ENCODE peak calls at places on chromosomes 2 and 18, in six cellular contexts. A, I, U, O, Q and W are unnamed samples.

GRCh38 chr2:119756837-119757236 is 2.9 kb upstream of the PTPN4 start:
- DNase-seq in Q (peak), O (no peak), A (no peak), I (no peak), U (no peak), W (no peak)

GRCh38 chr2:214772443-214773034 is 36.9 kb downstream of the BARD1 start:
- DNase-seq in A (no peak), O (no peak), I (no peak), Q (no peak), U (no peak), W (no peak)

GRCh38 chr2:18413794-18414396 is 146.6 kb downstream of the RDH14 start:
- DNase-seq in A (no peak), I (no peak), O (no peak), U (no peak), Q (no peak), W (no peak)

GRCh38 chr2:128442053-128442751 is 123.5 kb upstream of the HS6ST1 start:
- DNase-seq in O (no peak), Q (peak), I (no peak), U (no peak), A (no peak), W (no peak)

GRCh38 chr18:13464432-13465125 is 246.0 kb downstream of the LDLRAD4 start:
- DNase-seq in I (peak), Q (no peak), A (no peak), U (peak), O (peak), W (peak)

GRCh38 chr18:23178661-23179081 is 43.4 kb downstream of the CABLES1 start:
- DNase-seq in A (no peak), I (no peak), O (no peak), U (no peak), Q (peak), W (no peak)

GRCh38 chr2:85710687-85711577 is 16.8 kb downstream of the GNLY start:
- DNase-seq in O (no peak), Q (no peak), A (no peak), I (no peak), U (no peak), W (no peak)

GRCh38 chr18:70464343-70465114 is 175.7 kb downstream of the SOCS6 start:
- DNase-seq in O (no peak), U (peak), I (peak), Q (peak), A (peak), W (no peak)

GRCh38 chr2:226793615-226794014 is 6.0 kb downstream of the IRS1 start:
- DNase-seq in O (no peak), Q (no peak), I (no peak), A (no peak), U (no peak), W (no peak)

GRCh38 chr2:25131567-25132295 is 36.6 kb downstream of the POMC start:
- DNase-seq in I (no peak), U (peak), O (no peak), Q (no peak), A (no peak), W (no peak)

GRCh38 chr18:76686737-76687231 is 135.6 kb upstream of the ZNF236 start:
- DNase-seq in I (peak), O (peak), Q (peak), A (no peak), U (no peak), W (no peak)

GRCh38 chr18:43650423-43650822 is 373.1 kb upstream of the SYT4 start:
- DNase-seq in I (no peak), U (no peak), O (no peak), A (no peak), Q (no peak), W (no peak)

DNA sequence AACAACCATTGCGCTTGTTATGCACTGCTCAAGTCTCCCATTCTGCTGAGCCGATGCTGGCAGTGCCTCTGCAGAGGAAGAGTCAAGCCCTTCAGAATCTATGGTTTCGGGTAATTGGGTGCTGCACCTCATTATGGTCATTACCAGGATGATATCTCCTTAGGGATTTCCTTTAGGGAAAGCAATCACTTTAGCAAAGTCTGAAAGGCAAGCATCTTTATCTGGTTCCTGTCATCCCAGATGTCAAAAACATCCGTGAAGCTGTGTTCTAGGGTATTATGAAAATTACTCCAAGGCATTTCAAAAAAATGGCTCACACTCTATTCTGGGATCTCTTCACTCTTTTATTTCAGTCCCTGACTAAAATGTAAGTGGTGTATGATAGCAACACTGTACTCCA is 186.9 kb upstream of the DLGAP1 start:
- DNase-seq in Q (no peak), I (no peak), U (no peak), A (no peak), O (no peak), W (no peak)
- TF ChIP-seq POLR2A in Q (no peak), I (no peak), U (no peak), A (no peak), O (no peak), W (no peak)

GRCh38 chr2:218022131-218022850 is 19.5 kb upstream of the TNS1 start:
- DNase-seq in O (no peak), U (no peak), I (no peak), Q (no peak), A (no peak), W (no peak)

GRCh38 chr2:218024871-218025270 is 22.1 kb upstream of the TNS1 start:
- DNase-seq in U (no peak), I (no peak), O (no peak), A (no peak), Q (no peak), W (no peak)

GRCh38 chr2:218022851-218023530 is 20.2 kb upstream of the TNS1 start:
- DNase-seq in A (no peak), I (no peak), U (no peak), Q (no peak), O (no peak), W (no peak)

GRCh38 chr2:218024336-218024735 is 21.5 kb upstream of the TNS1 start:
- DNase-seq in Q (no peak), I (no peak), A (no peak), U (no peak), O (no peak), W (no peak)

GRCh38 chr2:218023636-218024035 is 20.8 kb upstream of the TNS1 start:
- DNase-seq in Q (no peak), A (no peak), O (no peak), I (no peak), U (no peak), W (no peak)
- TF ChIP-seq TAF1 in Q (no peak), A (no peak), O (no peak), I (no peak), U (no peak), W (no peak)

GRCh38 chr2:96811916-96812315 is 4.2 kb upstream of the CNNM3 start:
- DNase-seq in I (no peak), U (no peak), O (no peak), Q (no peak), A (no peak), W (no peak)
- TF ChIP-seq POLR2AphosphoS5 in I (no peak), U (no peak), O (no peak), Q (no peak), A (no peak), W (no peak)

DNA sequence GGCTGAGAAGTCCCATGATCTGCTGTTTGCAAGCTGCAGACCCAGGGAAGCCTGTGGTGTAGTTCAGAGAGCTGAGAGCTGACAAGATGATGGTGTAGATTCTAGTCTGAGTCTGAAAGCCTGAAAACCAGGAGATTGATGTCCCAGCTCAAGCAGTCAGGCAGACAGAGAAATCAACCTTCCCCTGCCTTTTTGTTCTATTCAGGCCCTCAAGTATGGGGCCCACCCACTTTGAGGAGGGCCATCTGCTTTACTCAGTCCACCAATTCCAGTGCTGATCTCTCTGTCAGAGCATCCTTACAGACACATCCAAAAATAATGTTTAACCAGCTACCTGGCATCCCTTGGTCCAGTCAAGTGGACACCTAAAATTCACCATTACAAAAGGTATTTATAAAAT is 479.5 kb downstream of the STK39 start:
- DNase-seq in Q (no peak), O (no peak), U (no peak), A (no peak), I (no peak), W (no peak)
- TF ChIP-seq POLR2A in Q (no peak), O (no peak), U (no peak), A (no peak), I (no peak), W (no peak)